ENCODE peak calls at places on chromosomes 6 and 20, in five cellular contexts. Y is foreskin fibroblast, K is stomach, P is NCI-H510A, W is SW 1271. H is an unnamed sample.
A peak's percentile ranks its signal among the peaks of the same experiment; 100 is the strongest.

GRCh38 chr6:34592208-34592952 is 36.3 kb upstream of the SPDEF start:
- DNase-seq in P (no peak), W (no peak), K (peak; percentile 15), Y (no peak), H (no peak)

GRCh38 chr6:144265390-144265789 is 19.7 kb upstream of the UTRN start:
- DNase-seq in W (peak; percentile 12), P (no peak), Y (peak; percentile 52), K (no peak), H (peak; percentile 47)

GRCh38 chr6:82084324-82084920 is 163.1 kb downstream of the IBTK start:
- DNase-seq in P (no peak), Y (no peak), W (no peak), K (no peak), H (no peak)

GRCh38 chr6:22108199-22108598 is 188.6 kb downstream of the PRL start:
- DNase-seq in P (no peak), Y (peak; percentile 24), K (no peak), W (no peak), H (peak; percentile 25)

GRCh38 chr6:26536571-26537159 is 1.5 kb upstream of the HMGN4 start:
- DNase-seq in Y (peak; percentile 72), K (no peak), P (no peak), W (no peak), H (peak; percentile 82)

GRCh38 chr20:53655909-53656652 is 62.4 kb upstream of the ZNF217 start:
- DNase-seq in Y (peak; percentile 55), K (no peak), W (no peak), P (no peak), H (peak; percentile 44)

GRCh38 chr6:130760006-130760405 is 67.2 kb upstream of the SMLR1 start:
- DNase-seq in W (peak; percentile 56), P (no peak), Y (peak; percentile 81), K (no peak), H (peak; percentile 63)

GRCh38 chr6:27280540-27281000 is 31.5 kb downstream of the POM121L2 start:
- DNase-seq in P (no peak), W (peak; percentile 43), Y (peak; percentile 44), K (no peak), H (peak; percentile 30)

GRCh38 chr6:37868447-37868825 is 48.9 kb downstream of the ZFAND3 start:
- DNase-seq in K (no peak), W (peak; percentile 49), P (no peak), Y (no peak), H (peak; percentile 57)

GRCh38 chr6:84645563-84646266 is 118.7 kb downstream of the TBX18 start:
- DNase-seq in P (no peak), W (no peak), Y (peak; percentile 89), K (no peak), H (peak; percentile 86)

GRCh38 chr20:15867017-15867416 is 706.2 kb downstream of the KIF16B start:
- DNase-seq in K (no peak), W (no peak), Y (no peak), P (no peak), H (no peak)

GRCh38 chr20:12207875-12208274 is 290.2 kb downstream of the BTBD3 start:
- DNase-seq in K (peak; percentile 26), Y (peak; percentile 61), W (no peak), P (no peak), H (peak; percentile 57)

H was measured in fibroblast of mammary gland.